ENCODE peak calls at places on chromosomes 7 and 10, in eight cellular contexts. One of them, this sample, is unnamed.
A peak's percentile ranks its signal among the peaks of the same experiment; 100 is the strongest.

GRCh38 chr10:3203972-3204371 is 31.4 kb upstream of the PITRM1 start:
- DNase-seq in activated CD8-positive, alpha-beta memory T cell treated with anti-CD3 and anti-CD28 coated beads, Interleukin-2, amount 10 ng/mL, durations not matched to agents 7 days and 5 days: no peak
- DNase-seq in iris pigment epithelial cell: no peak
- DNase-seq in lung microvascular endothelial cell: no peak
- DNase-seq in WTC11: no peak
- DNase-seq in amniotic epithelial cell: peak; percentile 64
- DNase-seq in iPS-NIHi11: no peak
- DNase-seq in Right ventricle myocardium inferior: no peak
- DNase-seq in this sample: no peak

GRCh38 chr10:86958109-86958830 is at the start of gene SNCG:
- DNase-seq in WTC11: no peak
- DNase-seq in iPS-NIHi11: no peak
- DNase-seq in activated CD8-positive, alpha-beta memory T cell treated with anti-CD3 and anti-CD28 coated beads, Interleukin-2, amount 10 ng/mL, durations not matched to agents 7 days and 5 days: no peak
- DNase-seq in iris pigment epithelial cell: no peak
- DNase-seq in amniotic epithelial cell: no peak
- DNase-seq in lung microvascular endothelial cell: peak; percentile 84
- DNase-seq in Right ventricle myocardium inferior: peak; percentile 81
- DNase-seq in this sample: no peak

GRCh38 chr7:21996641-21997040 is 50.9 kb upstream of the CDCA7L start:
- DNase-seq in amniotic epithelial cell: no peak
- DNase-seq in iPS-NIHi11: no peak
- DNase-seq in WTC11: no peak
- DNase-seq in Right ventricle myocardium inferior: no peak
- DNase-seq in activated CD8-positive, alpha-beta memory T cell treated with anti-CD3 and anti-CD28 coated beads, Interleukin-2, amount 10 ng/mL, durations not matched to agents 7 days and 5 days: no peak
- DNase-seq in lung microvascular endothelial cell: no peak
- DNase-seq in iris pigment epithelial cell: peak; percentile 65
- DNase-seq in this sample: no peak

GRCh38 chr10:125646311-125646710 is 36.7 kb downstream of the TEX36 start:
- DNase-seq in Right ventricle myocardium inferior: no peak
- DNase-seq in iPS-NIHi11: no peak
- DNase-seq in lung microvascular endothelial cell: no peak
- DNase-seq in WTC11: no peak
- DNase-seq in iris pigment epithelial cell: no peak
- DNase-seq in activated CD8-positive, alpha-beta memory T cell treated with anti-CD3 and anti-CD28 coated beads, Interleukin-2, amount 10 ng/mL, durations not matched to agents 7 days and 5 days: no peak
- DNase-seq in amniotic epithelial cell: no peak
- DNase-seq in this sample: no peak

GRCh38 chr7:111735661-111736323 is 173.5 kb upstream of the IMMP2L start:
- DNase-seq in WTC11: peak; percentile 56
- DNase-seq in lung microvascular endothelial cell: peak; percentile 79
- DNase-seq in amniotic epithelial cell: peak; percentile 84
- DNase-seq in iPS-NIHi11: peak; percentile 79
- DNase-seq in Right ventricle myocardium inferior: no peak
- DNase-seq in activated CD8-positive, alpha-beta memory T cell treated with anti-CD3 and anti-CD28 coated beads, Interleukin-2, amount 10 ng/mL, durations not matched to agents 7 days and 5 days: peak; percentile 61
- DNase-seq in iris pigment epithelial cell: peak; percentile 75
- DNase-seq in this sample: no peak

GRCh38 chr10:73956476-73957338 is 41.2 kb upstream of the VCL start:
- DNase-seq in lung microvascular endothelial cell: no peak
- DNase-seq in activated CD8-positive, alpha-beta memory T cell treated with anti-CD3 and anti-CD28 coated beads, Interleukin-2, amount 10 ng/mL, durations not matched to agents 7 days and 5 days: peak; percentile 57
- DNase-seq in Right ventricle myocardium inferior: no peak
- DNase-seq in amniotic epithelial cell: peak; percentile 79
- DNase-seq in WTC11: no peak
- DNase-seq in iPS-NIHi11: peak; percentile 38
- DNase-seq in iris pigment epithelial cell: peak; percentile 54
- DNase-seq in this sample: no peak

GRCh38 chr10:14062528-14063260 is 268.0 kb downstream of the FRMD4A start:
- DNase-seq in Right ventricle myocardium inferior: no peak
- DNase-seq in activated CD8-positive, alpha-beta memory T cell treated with anti-CD3 and anti-CD28 coated beads, Interleukin-2, amount 10 ng/mL, durations not matched to agents 7 days and 5 days: no peak
- DNase-seq in lung microvascular endothelial cell: no peak
- DNase-seq in iris pigment epithelial cell: peak; percentile 57
- DNase-seq in WTC11: no peak
- DNase-seq in iPS-NIHi11: no peak
- DNase-seq in amniotic epithelial cell: peak; percentile 82
- DNase-seq in this sample: no peak

GRCh38 chr7:2222516-2222915 is 10.2 kb downstream of the MAD1L1 start:
- DNase-seq in iris pigment epithelial cell: no peak
- DNase-seq in activated CD8-positive, alpha-beta memory T cell treated with anti-CD3 and anti-CD28 coated beads, Interleukin-2, amount 10 ng/mL, durations not matched to agents 7 days and 5 days: no peak
- DNase-seq in lung microvascular endothelial cell: no peak
- DNase-seq in Right ventricle myocardium inferior: peak; percentile 62
- DNase-seq in amniotic epithelial cell: no peak
- DNase-seq in iPS-NIHi11: no peak
- DNase-seq in WTC11: no peak
- DNase-seq in this sample: no peak

GRCh38 chr10:24208661-24209420 is at the start of gene KIAA1217:
- DNase-seq in lung microvascular endothelial cell: peak; percentile 56
- DNase-seq in WTC11: peak; percentile 44
- DNase-seq in Right ventricle myocardium inferior: peak; percentile 74
- DNase-seq in activated CD8-positive, alpha-beta memory T cell treated with anti-CD3 and anti-CD28 coated beads, Interleukin-2, amount 10 ng/mL, durations not matched to agents 7 days and 5 days: no peak
- DNase-seq in iris pigment epithelial cell: peak; percentile 59
- DNase-seq in iPS-NIHi11: peak; percentile 66
- DNase-seq in amniotic epithelial cell: peak; percentile 52
- DNase-seq in this sample: peak; percentile 69

GRCh38 chr10:93147281-93147680 is 73.6 kb downstream of the CYP26A1 start:
- DNase-seq in WTC11: no peak
- DNase-seq in Right ventricle myocardium inferior: no peak
- DNase-seq in amniotic epithelial cell: no peak
- DNase-seq in iris pigment epithelial cell: no peak
- DNase-seq in iPS-NIHi11: no peak
- DNase-seq in activated CD8-positive, alpha-beta memory T cell treated with anti-CD3 and anti-CD28 coated beads, Interleukin-2, amount 10 ng/mL, durations not matched to agents 7 days and 5 days: no peak
- DNase-seq in lung microvascular endothelial cell: no peak
- DNase-seq in this sample: no peak

GRCh38 chr7:90411510-90411909 is 8.2 kb downstream of the CLDN12 start:
- DNase-seq in lung microvascular endothelial cell: peak; percentile 23
- DNase-seq in activated CD8-positive, alpha-beta memory T cell treated with anti-CD3 and anti-CD28 coated beads, Interleukin-2, amount 10 ng/mL, durations not matched to agents 7 days and 5 days: no peak
- DNase-seq in iris pigment epithelial cell: no peak
- DNase-seq in WTC11: no peak
- DNase-seq in Right ventricle myocardium inferior: no peak
- DNase-seq in iPS-NIHi11: no peak
- DNase-seq in amniotic epithelial cell: no peak
- DNase-seq in this sample: no peak

GRCh38 chr10:61815505-61815904 is 86.0 kb upstream of the ARID5B start:
- DNase-seq in activated CD8-positive, alpha-beta memory T cell treated with anti-CD3 and anti-CD28 coated beads, Interleukin-2, amount 10 ng/mL, durations not matched to agents 7 days and 5 days: no peak
- DNase-seq in iris pigment epithelial cell: no peak
- DNase-seq in WTC11: no peak
- DNase-seq in amniotic epithelial cell: peak; percentile 88
- DNase-seq in iPS-NIHi11: no peak
- DNase-seq in lung microvascular endothelial cell: no peak
- DNase-seq in Right ventricle myocardium inferior: no peak
- DNase-seq in this sample: no peak